ENCODE peak calls at places on chromosome 22, in eight cellular contexts. One of them, this sample, is unnamed.

GRCh38 chr22:36445158-36445668 is 36.2 kb downstream of the TXN2 start:
- DNase-seq in Peyer's patch: no peak
- DNase-seq in A549: no peak
- DNase-seq in IMR-90: peak; percentile 97
- DNase-seq in CD8-positive, alpha-beta T cell: no peak
- DNase-seq in psoas muscle: peak; percentile 51
- DNase-seq in left ventricle myocardium inferior: peak; percentile 63
- DNase-seq in heart right ventricle: peak; percentile 61
- DNase-seq in this sample: no peak

GRCh38 chr22:47110817-47111443 is 348.5 kb downstream of the TBC1D22A start:
- DNase-seq in heart right ventricle: no peak
- DNase-seq in A549: no peak
- DNase-seq in IMR-90: peak; percentile 61
- DNase-seq in CD8-positive, alpha-beta T cell: no peak
- DNase-seq in left ventricle myocardium inferior: no peak
- DNase-seq in Peyer's patch: no peak
- DNase-seq in psoas muscle: no peak
- DNase-seq in this sample: no peak

GRCh38 chr22:49198705-49199084 is 629.0 kb downstream of the BRD1 start:
- DNase-seq in psoas muscle: no peak
- DNase-seq in Peyer's patch: no peak
- DNase-seq in CD8-positive, alpha-beta T cell: no peak
- DNase-seq in A549: no peak
- DNase-seq in heart right ventricle: no peak
- DNase-seq in IMR-90: no peak
- DNase-seq in left ventricle myocardium inferior: no peak
- DNase-seq in this sample: no peak

GRCh38 chr22:33272180-33272579 is 214.0 kb upstream of the SYN3 start:
- DNase-seq in psoas muscle: no peak
- DNase-seq in A549: no peak
- DNase-seq in CD8-positive, alpha-beta T cell: no peak
- DNase-seq in Peyer's patch: no peak
- DNase-seq in left ventricle myocardium inferior: no peak
- DNase-seq in IMR-90: no peak
- DNase-seq in heart right ventricle: no peak
- DNase-seq in this sample: no peak

GRCh38 chr22:35310556-35311550 is 11.2 kb downstream of the TOM1 start:
- DNase-seq in IMR-90: no peak
- DNase-seq in psoas muscle: no peak
- DNase-seq in Peyer's patch: peak; percentile 35
- DNase-seq in CD8-positive, alpha-beta T cell: peak; percentile 44
- DNase-seq in A549: no peak
- DNase-seq in heart right ventricle: no peak
- DNase-seq in left ventricle myocardium inferior: no peak
- DNase-seq in this sample: no peak

GRCh38 chr22:44546686-44547310 is 48.8 kb upstream of the RTL6 start:
- DNase-seq in psoas muscle: no peak
- DNase-seq in heart right ventricle: no peak
- DNase-seq in A549: no peak
- DNase-seq in Peyer's patch: no peak
- DNase-seq in CD8-positive, alpha-beta T cell: no peak
- DNase-seq in left ventricle myocardium inferior: no peak
- DNase-seq in IMR-90: no peak
- DNase-seq in this sample: no peak

GRCh38 chr22:30201970-30202369 is 44.6 kb downstream of the LIF start:
- DNase-seq in left ventricle myocardium inferior: no peak
- DNase-seq in CD8-positive, alpha-beta T cell: no peak
- DNase-seq in psoas muscle: no peak
- DNase-seq in A549: no peak
- DNase-seq in heart right ventricle: no peak
- DNase-seq in IMR-90: peak; percentile 92
- DNase-seq in Peyer's patch: no peak
- DNase-seq in this sample: no peak

GRCh38 chr22:49344196-49344595 is 483.5 kb downstream of the BRD1 start:
- DNase-seq in heart right ventricle: no peak
- DNase-seq in CD8-positive, alpha-beta T cell: no peak
- DNase-seq in A549: no peak
- DNase-seq in left ventricle myocardium inferior: no peak
- DNase-seq in Peyer's patch: no peak
- DNase-seq in IMR-90: no peak
- DNase-seq in psoas muscle: no peak
- DNase-seq in this sample: no peak

GRCh38 chr22:44211946-44212930 is 31.5 kb downstream of the PARVG start:
- DNase-seq in heart right ventricle: no peak
- DNase-seq in psoas muscle: no peak
- DNase-seq in CD8-positive, alpha-beta T cell: peak; percentile 34
- DNase-seq in left ventricle myocardium inferior: no peak
- DNase-seq in A549: no peak
- DNase-seq in IMR-90: peak; percentile 11
- DNase-seq in Peyer's patch: no peak
- DNase-seq in this sample: no peak

GRCh38 chr22:25627271-25627848 is 62.9 kb downstream of the GRK3 start:
- DNase-seq in psoas muscle: no peak
- DNase-seq in Peyer's patch: no peak
- DNase-seq in left ventricle myocardium inferior: no peak
- DNase-seq in heart right ventricle: no peak
- DNase-seq in IMR-90: peak; percentile 12
- DNase-seq in CD8-positive, alpha-beta T cell: no peak
- DNase-seq in A549: no peak
- DNase-seq in this sample: no peak

GRCh38 chr22:50201191-50202129 is 649 bp downstream of the SELENOO start:
- DNase-seq in heart right ventricle: no peak
- DNase-seq in Peyer's patch: no peak
- DNase-seq in left ventricle myocardium inferior: no peak
- DNase-seq in A549: no peak
- DNase-seq in CD8-positive, alpha-beta T cell: no peak
- DNase-seq in IMR-90: no peak
- DNase-seq in psoas muscle: no peak
- DNase-seq in this sample: peak; percentile 88

GRCh38 chr22:26970809-26971394 is 313.5 kb downstream of the MIAT start:
- DNase-seq in heart right ventricle: no peak
- DNase-seq in psoas muscle: no peak
- DNase-seq in IMR-90: no peak
- DNase-seq in A549: no peak
- DNase-seq in left ventricle myocardium inferior: no peak
- DNase-seq in Peyer's patch: no peak
- DNase-seq in CD8-positive, alpha-beta T cell: no peak
- DNase-seq in this sample: no peak

GRCh38 chr22:25362215-25362882 is 142.9 kb downstream of the CRYBB2 start:
- DNase-seq in heart right ventricle: peak; percentile 67
- DNase-seq in CD8-positive, alpha-beta T cell: peak; percentile 78
- DNase-seq in A549: peak; percentile 38
- DNase-seq in psoas muscle: peak; percentile 58
- DNase-seq in left ventricle myocardium inferior: peak; percentile 58
- DNase-seq in Peyer's patch: peak; percentile 69
- DNase-seq in IMR-90: peak; percentile 38
- DNase-seq in this sample: peak; percentile 80

GRCh38 chr22:20056696-20057386 is 23.2 kb upstream of the DGCR8 start:
- DNase-seq in Peyer's patch: no peak
- DNase-seq in heart right ventricle: no peak
- DNase-seq in psoas muscle: no peak
- DNase-seq in IMR-90: no peak
- DNase-seq in CD8-positive, alpha-beta T cell: no peak
- DNase-seq in A549: no peak
- DNase-seq in left ventricle myocardium inferior: no peak
- DNase-seq in this sample: no peak

GRCh38 chr22:20057596-20058268 is 22.3 kb upstream of the DGCR8 start:
- DNase-seq in CD8-positive, alpha-beta T cell: no peak
- DNase-seq in psoas muscle: no peak
- DNase-seq in left ventricle myocardium inferior: no peak
- DNase-seq in Peyer's patch: no peak
- DNase-seq in heart right ventricle: no peak
- DNase-seq in A549: no peak
- DNase-seq in IMR-90: no peak
- DNase-seq in this sample: no peak

GRCh38 chr22:20060700-20061480 is 19.2 kb upstream of the DGCR8 start:
- DNase-seq in IMR-90: no peak
- DNase-seq in Peyer's patch: no peak
- DNase-seq in psoas muscle: no peak
- DNase-seq in CD8-positive, alpha-beta T cell: no peak
- DNase-seq in A549: no peak
- DNase-seq in heart right ventricle: no peak
- DNase-seq in left ventricle myocardium inferior: no peak
- DNase-seq in this sample: no peak

GRCh38 chr22:20061481-20061861 is 18.6 kb upstream of the DGCR8 start:
- DNase-seq in A549: no peak
- DNase-seq in left ventricle myocardium inferior: no peak
- DNase-seq in Peyer's patch: no peak
- DNase-seq in CD8-positive, alpha-beta T cell: no peak
- DNase-seq in psoas muscle: no peak
- DNase-seq in heart right ventricle: no peak
- DNase-seq in IMR-90: peak; percentile 8
- DNase-seq in this sample: no peak

DNA sequence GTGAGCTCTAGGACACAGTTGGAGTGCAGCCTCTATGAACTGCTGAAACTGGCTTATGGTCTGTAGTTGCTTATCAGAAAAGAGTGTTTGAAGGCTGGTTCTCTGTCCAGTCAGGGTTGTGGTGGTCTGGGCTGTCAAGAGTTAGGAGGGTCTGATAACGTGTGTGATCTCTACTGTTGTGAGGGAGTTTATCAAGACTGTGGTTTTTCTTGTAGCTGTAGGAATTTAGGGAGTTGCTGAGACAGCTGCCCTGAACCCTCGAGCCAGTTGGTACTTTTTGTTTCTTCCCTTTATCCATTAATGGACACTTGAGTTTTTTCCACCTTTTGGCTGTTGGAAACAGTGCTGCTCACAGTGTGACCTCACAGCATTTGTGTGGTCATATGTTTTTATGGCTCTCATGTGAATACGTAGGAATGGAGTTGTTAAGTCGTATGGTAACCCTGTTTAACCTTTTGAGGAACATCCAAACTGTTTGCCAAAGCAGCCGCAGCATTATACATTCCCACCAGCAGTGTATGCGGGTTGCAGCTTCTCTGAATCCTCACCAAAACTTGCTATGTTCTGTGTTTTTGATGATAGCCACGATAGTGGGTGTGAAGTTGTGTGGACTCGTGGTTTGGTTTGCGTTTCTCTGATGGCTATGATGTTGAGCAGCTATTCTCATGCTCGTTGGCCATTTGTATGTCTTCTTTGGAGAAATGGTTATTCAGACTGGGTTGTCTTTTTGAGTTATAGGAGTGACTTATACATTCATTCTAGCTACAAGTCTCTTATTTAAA is 20.9 kb upstream of the DGCR8 start:
- DNase-seq in CD8-positive, alpha-beta T cell: no peak
- DNase-seq in IMR-90: no peak
- DNase-seq in heart right ventricle: no peak
- DNase-seq in A549: no peak
- DNase-seq in psoas muscle: no peak
- DNase-seq in left ventricle myocardium inferior: no peak
- DNase-seq in Peyer's patch: no peak
- DNase-seq in this sample: no peak
- H3K4me1 ChIP-seq in CD8-positive, alpha-beta T cell: no peaks in the 10 kb centered on the region
- H3K4me1 ChIP-seq in IMR-90: no peaks in the 10 kb centered on the region
- H3K4me1 ChIP-seq in heart right ventricle: peaks cover 6% of the 10 kb centered on the region
- H3K4me1 ChIP-seq in A549: no peaks in the 10 kb centered on the region
- H3K4me1 ChIP-seq in psoas muscle: peaks cover 10% of the 10 kb centered on the region
- H3K4me1 ChIP-seq in left ventricle myocardium inferior: peaks cover 17% of the 10 kb centered on the region
- H3K4me1 ChIP-seq in Peyer's patch: no peaks in the 10 kb centered on the region
- H3K4me1 ChIP-seq in this sample: no peaks in the 10 kb centered on the region

DNA sequence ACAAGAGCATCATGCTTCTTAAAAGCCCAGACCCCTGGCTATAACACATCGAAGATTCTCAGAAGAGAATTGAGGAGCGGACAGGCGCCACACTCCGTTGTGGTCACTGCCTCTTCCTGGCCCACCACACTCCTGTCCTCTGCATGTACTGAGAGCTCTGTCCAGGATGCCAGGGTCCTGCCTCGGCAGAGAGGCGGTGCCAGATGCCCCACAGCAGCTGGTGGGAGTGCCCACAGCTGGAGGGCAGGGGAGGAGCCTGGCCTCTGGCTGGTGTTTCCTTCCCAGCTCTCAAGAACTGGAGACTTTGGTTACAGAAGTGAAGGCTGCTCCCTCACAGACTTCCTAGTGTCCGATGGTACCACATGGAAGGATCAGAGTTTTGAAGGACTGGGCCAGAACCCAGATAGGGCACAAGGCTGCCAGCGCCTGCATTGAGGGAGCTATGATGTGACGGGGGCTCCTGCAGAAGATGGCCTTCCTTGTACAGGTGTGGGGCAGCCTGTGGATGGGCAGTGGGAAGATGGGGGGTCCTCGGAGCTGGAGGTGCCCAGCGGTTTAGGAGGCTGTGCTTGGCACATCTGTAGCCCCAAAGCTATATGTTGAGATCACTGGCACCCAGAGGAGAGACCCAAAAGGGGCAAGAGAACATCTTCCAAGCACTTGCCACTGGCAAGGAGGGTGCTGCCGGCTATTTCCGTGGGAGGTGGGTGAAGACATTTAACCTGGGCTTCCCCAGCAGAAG is 19.4 kb downstream of the RSPH14 start:
- DNase-seq in heart right ventricle: no peak
- DNase-seq in IMR-90: no peak
- DNase-seq in left ventricle myocardium inferior: no peak
- DNase-seq in CD8-positive, alpha-beta T cell: no peak
- DNase-seq in A549: no peak
- DNase-seq in Peyer's patch: no peak
- DNase-seq in psoas muscle: no peak
- DNase-seq in this sample: no peak
- TF ChIP-seq CTCF in heart right ventricle: no peak
- TF ChIP-seq CTCF in IMR-90: no peak
- TF ChIP-seq CTCF in left ventricle myocardium inferior: no peak
- TF ChIP-seq CTCF in CD8-positive, alpha-beta T cell: no peak
- TF ChIP-seq CTCF in A549: no peak
- TF ChIP-seq CTCF in Peyer's patch: no peak
- TF ChIP-seq CTCF in psoas muscle: no peak
- TF ChIP-seq CTCF in this sample: no peak

DNA sequence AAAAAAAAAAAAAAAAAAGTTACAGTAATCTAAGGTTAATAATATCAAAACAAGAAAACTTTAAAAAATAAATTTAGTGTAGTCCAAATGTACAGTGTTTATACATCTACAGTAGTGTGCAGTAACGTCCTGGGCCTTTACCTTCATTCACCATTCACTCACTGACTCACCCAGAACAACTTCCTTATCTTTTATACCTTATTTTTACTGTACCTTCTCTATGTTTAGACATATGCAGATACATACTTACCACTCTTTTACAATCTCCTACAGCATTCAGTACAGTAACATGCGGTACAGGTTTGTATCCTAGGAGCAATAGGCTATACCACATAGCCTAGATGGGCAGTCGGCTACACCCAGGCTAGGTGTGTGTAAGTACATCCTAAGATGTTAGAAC is 38.5 kb downstream of the TCF20 start:
- DNase-seq in IMR-90: no peak
- DNase-seq in psoas muscle: no peak
- DNase-seq in A549: no peak
- DNase-seq in heart right ventricle: no peak
- DNase-seq in Peyer's patch: no peak
- DNase-seq in left ventricle myocardium inferior: no peak
- DNase-seq in CD8-positive, alpha-beta T cell: no peak
- DNase-seq in this sample: no peak
- H3K4me1 ChIP-seq in IMR-90: peaks cover 5% of the 10 kb centered on the region
- H3K4me1 ChIP-seq in psoas muscle: peaks cover 25% of the 10 kb centered on the region
- H3K4me1 ChIP-seq in A549: peaks cover 5% of the 10 kb centered on the region
- H3K4me1 ChIP-seq in heart right ventricle: peaks cover 36% of the 10 kb centered on the region
- H3K4me1 ChIP-seq in Peyer's patch: peaks cover 11% of the 10 kb centered on the region
- H3K4me1 ChIP-seq in left ventricle myocardium inferior: peaks cover 45% of the 10 kb centered on the region
- H3K4me1 ChIP-seq in CD8-positive, alpha-beta T cell: peaks cover 22% of the 10 kb centered on the region
- H3K4me1 ChIP-seq in this sample: peaks cover 12% of the 10 kb centered on the region

GRCh38 chr22:37508431-37508963 is 10.7 kb downstream of the CARD10 start:
- DNase-seq in heart right ventricle: no peak
- DNase-seq in Peyer's patch: no peak
- DNase-seq in IMR-90: no peak
- DNase-seq in psoas muscle: peak; percentile 36
- DNase-seq in left ventricle myocardium inferior: peak; percentile 44
- DNase-seq in A549: no peak
- DNase-seq in CD8-positive, alpha-beta T cell: no peak
- DNase-seq in this sample: no peak
- TF ChIP-seq CTCF in heart right ventricle: peak; percentile 28
- TF ChIP-seq CTCF in Peyer's patch: peak; percentile 10
- TF ChIP-seq CTCF in IMR-90: no peak
- TF ChIP-seq CTCF in psoas muscle: peak; percentile 15
- TF ChIP-seq CTCF in left ventricle myocardium inferior: peak; percentile 57
- TF ChIP-seq CTCF in A549: no peak
- TF ChIP-seq CTCF in CD8-positive, alpha-beta T cell: no peak
- TF ChIP-seq CTCF in this sample: no peak

This sample was measured in pancreas.